ENCODE peak calls at places on chromosomes 4 and X, in six cellular contexts. F is cardiac muscle cell, J is breast epithelium, B is AG09309, L is endodermal cell, M is fibroblast of lung. H is an unnamed sample.

GRCh38 chr4:71132486-71132885 is 139.0 kb downstream of the DCK start:
- DNase-seq in F (no peak), J (no peak), B (peak), L (no peak), M (peak), H (no peak)

GRCh38 chrX:17039826-17040225 is 93.4 kb downstream of the REPS2 start:
- DNase-seq in F (no peak), J (no peak), B (peak), L (no peak), M (peak), H (no peak)

GRCh38 chr4:135365065-135365464 is 1163.5 kb upstream of the PABPC4L start:
- DNase-seq in F (no peak), J (no peak), B (no peak), L (no peak), M (peak), H (no peak)

GRCh38 chrX:101078716-101079115 is at the start of gene TMEM35A:
- DNase-seq in F (peak), J (no peak), B (no peak), L (peak), M (peak), H (no peak)

GRCh38 chr4:169428376-169428775 is 157.6 kb upstream of the SH3RF1 start:
- DNase-seq in F (no peak), J (no peak), B (no peak), L (no peak), M (no peak), H (no peak)

GRCh38 chr4:167774646-167775045 is 317.7 kb upstream of the ANXA10 start:
- DNase-seq in F (no peak), J (no peak), B (no peak), L (no peak), M (no peak), H (no peak)

GRCh38 chr4:821631-822030 is 4.3 kb downstream of the CPLX1 start:
- DNase-seq in F (no peak), J (no peak), B (no peak), L (peak), M (no peak), H (no peak)

GRCh38 chr4:186932631-186933150 is 209.0 kb upstream of the FAT1 start:
- DNase-seq in F (peak), J (no peak), B (peak), L (no peak), M (peak), H (no peak)

GRCh38 chr4:3315566-3315965 is 22.7 kb downstream of the RGS12 start:
- DNase-seq in F (no peak), J (peak), B (no peak), L (peak), M (no peak), H (no peak)

GRCh38 chrX:2928127-2928582 is 984 bp downstream of the ARSD start:
- DNase-seq in F (peak), J (peak), B (no peak), L (no peak), M (no peak), H (no peak)

GRCh38 chrX:675896-676295 is 45.3 kb downstream of the SHOX start:
- DNase-seq in F (no peak), J (no peak), B (no peak), L (peak), M (no peak), H (no peak)

GRCh38 chr4:111204807-111205206 is 581.9 kb upstream of the PITX2 start:
- DNase-seq in F (no peak), J (no peak), B (no peak), L (no peak), M (no peak), H (no peak)

GRCh38 chrX:154430916-154431315 is 2.4 kb downstream of the ATP6AP1 start:
- DNase-seq in F (no peak), J (no peak), B (no peak), L (no peak), M (no peak), H (no peak)
- H3K4me3 ChIP-seq in F (no peak), J (no peak), B (no peak), L (no peak), M (no peak), H (no peak)

GRCh38 chr4:8268211-8268610 is 1.3 kb upstream of the HTRA3 start:
- DNase-seq in F (no peak), J (no peak), B (no peak), L (no peak), M (no peak), H (no peak)

GRCh38 chr4:8266088-8266487 is 3.5 kb upstream of the HTRA3 start:
- DNase-seq in F (no peak), J (no peak), B (no peak), L (no peak), M (no peak), H (no peak)

GRCh38 chr4:8265171-8265929 is 4.2 kb upstream of the HTRA3 start:
- DNase-seq in F (no peak), J (no peak), B (no peak), L (no peak), M (no peak), H (no peak)

GRCh38 chr4:8266508-8266907 is 3.0 kb upstream of the HTRA3 start:
- DNase-seq in F (no peak), J (no peak), B (no peak), L (no peak), M (no peak), H (no peak)

DNA sequence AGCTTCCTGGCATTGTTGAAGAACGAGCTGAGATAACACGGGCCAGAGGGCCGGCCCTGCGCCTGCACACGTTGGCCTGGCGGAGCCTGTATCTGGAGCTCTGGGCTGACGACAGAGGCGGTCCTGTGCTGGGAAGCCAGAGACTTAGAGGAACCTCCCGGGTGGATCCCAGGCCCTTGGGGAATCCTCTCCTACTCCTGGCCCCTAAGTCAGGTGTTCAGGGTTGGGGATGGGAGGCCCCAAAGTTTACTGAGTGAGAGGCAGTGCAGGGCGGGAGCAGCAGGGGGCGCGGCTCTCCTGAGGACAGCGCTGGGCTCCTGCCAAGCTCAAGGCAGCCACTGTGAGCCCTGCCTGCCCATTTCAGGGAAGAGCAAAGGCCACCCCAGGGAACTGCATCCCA is 2.5 kb upstream of the HTRA3 start:
- DNase-seq in F (peak), J (no peak), B (no peak), L (peak), M (peak), H (peak)
- TF ChIP-seq CTCF in F (peak), J (peak), B (peak), L (peak), M (peak), H (peak)

DNA sequence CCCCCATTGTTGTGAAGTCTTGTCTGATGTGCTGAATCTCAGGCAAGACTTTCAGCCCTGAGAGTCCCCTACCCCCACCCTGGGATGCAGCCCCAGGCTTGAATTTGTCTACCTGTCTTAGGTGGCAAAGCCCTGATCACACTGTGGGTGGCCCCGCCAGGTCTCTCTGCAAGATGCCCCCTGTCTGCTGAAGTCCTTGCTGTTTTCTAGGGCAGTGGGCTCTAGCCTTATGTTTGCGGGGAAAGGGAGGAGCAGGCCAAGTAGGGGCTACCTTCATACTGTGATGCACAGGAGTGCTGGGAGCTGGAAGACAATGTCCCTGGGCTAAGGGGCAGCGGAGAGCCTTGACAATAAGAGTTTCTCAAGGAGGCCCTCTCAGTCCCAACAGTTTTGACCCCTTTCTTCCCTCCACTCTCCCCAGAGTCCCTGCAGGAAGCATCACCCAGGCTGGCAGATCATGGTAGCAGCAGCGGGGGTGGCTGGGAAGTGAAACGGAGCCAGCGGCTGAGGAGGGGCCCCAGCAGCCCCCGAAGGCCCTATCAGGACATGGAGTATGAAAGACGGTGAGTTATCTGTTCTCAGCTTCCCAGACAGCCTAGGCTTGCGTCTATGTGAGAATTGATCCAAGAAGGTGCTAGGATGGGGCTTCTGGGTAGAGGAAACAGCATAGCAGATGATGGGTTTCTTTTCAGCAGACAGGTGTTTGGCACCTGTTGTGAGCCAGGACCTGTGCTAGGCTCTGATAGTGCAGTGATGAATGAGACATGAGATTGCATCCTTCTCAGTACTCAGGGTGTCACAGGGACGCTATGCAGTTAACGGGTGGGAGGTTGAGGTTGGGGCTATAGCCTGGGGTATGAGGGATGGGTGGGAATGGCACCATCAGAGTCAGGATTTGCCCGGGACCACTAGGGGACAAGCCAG is 2.2 kb downstream of the RBM10 start:
- DNase-seq in F (no peak), J (no peak), B (no peak), L (no peak), M (no peak), H (no peak)
- H3K4me3 ChIP-seq in F (no peak), J (peak), B (peak), L (peak), M (peak), H (peak)

DNA sequence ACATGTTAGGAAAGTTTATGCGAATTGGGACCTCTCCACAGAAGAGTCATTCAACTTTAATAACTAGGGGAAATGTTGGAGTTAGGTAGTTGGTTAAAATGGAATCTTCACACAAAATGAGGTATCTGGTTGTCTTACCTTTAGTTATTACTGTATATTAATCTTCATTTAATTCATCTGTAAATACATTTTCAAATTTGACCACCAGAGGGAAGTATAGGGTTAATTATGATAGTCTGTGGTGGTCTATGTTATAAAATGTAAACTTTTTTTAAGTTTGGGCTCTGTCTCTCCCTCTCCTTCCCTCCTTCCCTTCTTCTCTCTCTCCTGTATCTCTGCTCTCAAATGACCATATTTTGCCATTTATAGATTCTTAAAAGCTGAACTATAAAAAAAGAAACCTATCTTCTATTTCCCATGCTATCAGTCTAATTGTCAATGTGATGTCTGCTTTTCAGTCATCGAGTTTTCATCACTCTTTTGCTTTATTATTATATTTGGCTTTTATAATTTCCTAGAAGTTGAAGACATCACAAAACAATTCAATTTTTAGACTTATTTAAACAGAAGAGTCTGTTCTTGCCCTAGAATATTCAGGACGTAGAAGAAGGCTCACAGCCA is 49.8 kb downstream of the TMEM144 start:
- DNase-seq in F (peak), J (no peak), B (no peak), L (no peak), M (peak), H (peak)
- TF ChIP-seq CTCF in F (peak), J (peak), B (no peak), L (peak), M (no peak), H (peak)

GRCh38 chrX:134764202-134764785 is 106.0 kb upstream of the PLAC1 start:
- DNase-seq in F (no peak), J (no peak), B (no peak), L (no peak), M (peak), H (peak)
- H3K4me3 ChIP-seq in F (no peak), J (no peak), B (no peak), L (no peak), M (no peak), H (no peak)

GRCh38 chrX:111869639-111870034 is 6.3 kb upstream of the TRPC5OS start:
- DNase-seq in F (peak), J (no peak), B (peak), L (peak), M (peak), H (peak)
- TF ChIP-seq CTCF in F (peak), J (peak), B (peak), L (peak), M (peak), H (peak)

DNA sequence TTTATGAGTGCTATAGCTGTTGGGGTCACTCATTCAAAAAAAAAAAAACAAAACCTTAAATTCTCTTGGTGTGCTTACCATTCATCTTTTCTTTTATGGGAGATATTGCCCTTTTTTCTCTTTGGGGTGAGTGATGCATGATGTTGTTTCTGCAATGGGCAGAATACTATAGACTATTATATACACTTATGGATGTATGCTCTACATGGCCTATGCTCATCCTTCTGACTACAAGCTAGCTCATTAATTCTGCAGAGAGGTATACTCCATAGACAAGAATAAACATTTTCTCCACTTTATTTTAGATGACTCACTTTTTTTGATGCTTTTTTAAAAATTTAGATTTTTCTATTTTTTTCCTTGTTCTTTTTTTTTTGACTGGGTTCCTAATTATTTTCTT is 160.3 kb upstream of the ANK2 start:
- DNase-seq in F (no peak), J (no peak), B (no peak), L (no peak), M (no peak), H (no peak)
- H3K4me3 ChIP-seq in F (no peak), J (no peak), B (no peak), L (no peak), M (no peak), H (peak)

DNA sequence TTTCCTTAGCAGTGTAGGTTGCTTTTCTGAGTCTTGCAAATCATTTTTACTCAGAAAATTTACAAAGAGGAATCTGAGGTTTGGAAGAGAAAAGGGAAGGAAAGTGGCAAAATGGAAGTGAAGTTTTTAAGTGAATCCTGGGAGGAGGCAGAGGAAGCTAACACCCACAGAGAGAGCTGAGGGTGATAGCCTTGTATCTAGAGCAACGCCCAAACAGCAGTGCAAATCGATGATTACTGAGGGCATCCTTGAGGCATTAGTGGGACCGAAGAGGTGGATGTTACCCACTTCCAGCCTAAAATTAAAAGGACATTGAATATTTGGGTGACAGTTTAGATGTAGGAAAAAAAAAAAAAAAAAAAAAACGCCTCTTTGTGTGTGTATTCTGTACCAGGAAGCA is 31.8 kb downstream of the KLF3 start:
- DNase-seq in F (no peak), J (no peak), B (no peak), L (peak), M (no peak), H (no peak)
- TF ChIP-seq CTCF in F (no peak), J (no peak), B (no peak), L (no peak), M (no peak), H (no peak)

H was measured in GM12865.